ENCODE peak calls at places on chromosomes 5 and 9, in nine cellular contexts. B, L, P, O, M, D, W, Y and N are unnamed samples.
A peak's percentile ranks its signal among the peaks of the same experiment; 100 is the strongest.

GRCh38 chr5:17405976-17406876 is 91.8 kb upstream of the TAF11L2 start:
- DNase-seq in D (no peak), P (no peak), Y (no peak), B (no peak), W (no peak), M (no peak), L (no peak), O (no peak), N (no peak)

GRCh38 chr9:113626735-113627495 is 163.4 kb downstream of the RGS3 start:
- DNase-seq in M (no peak), O (no peak), Y (no peak), D (no peak), B (no peak), W (no peak), P (peak; percentile 20), L (peak; percentile 25), N (no peak)

GRCh38 chr5:179801304-179802206 is 5.1 kb downstream of the MGAT4B start:
- DNase-seq in O (peak; percentile 57), D (peak; percentile 59), P (peak; percentile 48), W (no peak), M (peak; percentile 70), Y (no peak), B (peak; percentile 86), L (peak; percentile 73), N (no peak)

GRCh38 chr9:131304676-131305366 is 15.3 kb downstream of the PLPP7 start:
- DNase-seq in Y (no peak), D (no peak), L (no peak), O (no peak), M (no peak), W (no peak), P (no peak), B (no peak), N (no peak)

GRCh38 chr5:58011301-58011700 is 448.6 kb downstream of the PLK2 start:
- DNase-seq in L (no peak), W (no peak), B (no peak), O (no peak), P (no peak), D (no peak), M (no peak), Y (no peak), N (no peak)

GRCh38 chr5:148267972-148268371 is 622 bp upstream of the SPINK13 start:
- DNase-seq in P (no peak), B (no peak), Y (no peak), M (no peak), W (no peak), L (no peak), O (no peak), D (no peak), N (no peak)

GRCh38 chr5:157926171-157926671 is 67.3 kb upstream of the CLINT1 start:
- DNase-seq in M (no peak), O (no peak), Y (no peak), B (no peak), W (no peak), D (no peak), P (no peak), L (no peak), N (no peak)

GRCh38 chr5:156174225-156174624 is 152.7 kb upstream of the SGCD start:
- DNase-seq in M (no peak), O (no peak), P (no peak), B (no peak), Y (no peak), L (no peak), W (no peak), D (no peak), N (no peak)

GRCh38 chr5:33167541-33167940 is 273.2 kb upstream of the TARS1 start:
- DNase-seq in D (no peak), B (no peak), O (no peak), L (no peak), P (peak; percentile 24), Y (no peak), M (no peak), W (no peak), N (no peak)

GRCh38 chr9:104831681-104832080 is 67.8 kb downstream of the NIPSNAP3B start:
- DNase-seq in Y (peak; percentile 56), M (no peak), D (no peak), W (no peak), B (no peak), L (no peak), P (peak; percentile 82), O (no peak), N (no peak)

GRCh38 chr5:81924467-81924866 is 47.4 kb upstream of the ATG10 start:
- DNase-seq in O (no peak), W (no peak), L (peak; percentile 16), Y (no peak), M (no peak), P (no peak), D (no peak), B (no peak), N (no peak)

GRCh38 chr5:56711191-56711590 is 104.2 kb upstream of the MAP3K1 start:
- DNase-seq in D (no peak), P (peak; percentile 28), Y (no peak), O (no peak), B (no peak), L (no peak), M (no peak), W (no peak), N (no peak)

GRCh38 chr5:179803651-179804598 is 2.7 kb downstream of the MGAT4B start:
- DNase-seq in M (no peak), Y (no peak), P (peak; percentile 24), L (peak; percentile 36), W (no peak), D (no peak), O (no peak), B (no peak), N (no peak)

GRCh38 chr5:172144291-172144815 is 43.7 kb downstream of the STK10 start:
- DNase-seq in M (no peak), B (no peak), Y (no peak), L (no peak), W (no peak), P (peak; percentile 56), D (no peak), O (no peak), N (no peak)

GRCh38 chr5:127006711-127007110 is 23.6 kb downstream of the MARCHF3 start:
- DNase-seq in Y (no peak), B (no peak), P (peak; percentile 61), W (no peak), L (no peak), O (no peak), M (no peak), D (no peak), N (no peak)

GRCh38 chr9:125398243-125398642 is 136.6 kb downstream of the GAPVD1 start:
- DNase-seq in O (no peak), D (no peak), M (no peak), P (no peak), W (no peak), Y (no peak), B (no peak), L (no peak), N (no peak)

GRCh38 chr9:19104528-19105282 is 2.0 kb upstream of the HAUS6 start:
- DNase-seq in L (no peak), B (no peak), D (no peak), O (no peak), P (no peak), W (no peak), M (no peak), Y (no peak), N (no peak)

GRCh38 chr9:133351908-133352634 is 4.1 kb downstream of the RPL7A start:
- DNase-seq in B (no peak), L (no peak), O (no peak), W (no peak), Y (no peak), D (no peak), M (no peak), P (peak; percentile 81), N (no peak)